ENCODE peak calls at places on chromosomes 6 and 20, in ten cellular contexts. U is DMS79, L is amniotic stem cell, N is AG04450, G is body of pancreas, H is NCI-H1694, V is T47D, C is Peyer's patch, S is A549, K is GM03348. B is an unnamed sample.

GRCh38 chr20:6714202-6714800 is 53.2 kb upstream of the BMP2 start:
- DNase-seq in U (no peak), L (no peak), N (no peak), G (peak), H (no peak), V (no peak), C (peak), S (peak), K (no peak), B (peak)

GRCh38 chr20:4918473-4918872 is 82.8 kb downstream of the SLC23A2 start:
- DNase-seq in U (no peak), L (no peak), N (no peak), G (no peak), H (no peak), V (no peak), C (no peak), S (no peak), K (no peak), B (no peak)

GRCh38 chr6:151141685-151142084 is 98.1 kb upstream of the AKAP12 start:
- DNase-seq in U (no peak), L (no peak), N (no peak), G (no peak), H (no peak), V (no peak), C (no peak), S (peak), K (no peak), B (no peak)

GRCh38 chr6:134347916-134348805 is 30.2 kb upstream of the SGK1 start:
- DNase-seq in U (peak), L (peak), N (peak), G (no peak), H (no peak), V (no peak), C (no peak), S (no peak), K (peak), B (no peak)

GRCh38 chr20:55782861-55783260 is 222.5 kb downstream of the CBLN4 start:
- DNase-seq in U (no peak), L (no peak), N (no peak), G (no peak), H (no peak), V (no peak), C (no peak), S (no peak), K (no peak), B (no peak)

GRCh38 chr20:11917663-11918062 is at the start of gene BTBD3:
- DNase-seq in U (peak), L (no peak), N (peak), G (peak), H (peak), V (no peak), C (peak), S (no peak), K (peak), B (no peak)

GRCh38 chr6:107811591-107812218 is 12.4 kb downstream of the SCML4 start:
- DNase-seq in U (no peak), L (no peak), N (no peak), G (peak), H (no peak), V (no peak), C (no peak), S (peak), K (peak), B (no peak)

GRCh38 chr20:21099653-21100589 is 6.2 kb downstream of the LINC00237 start:
- DNase-seq in U (no peak), L (no peak), N (no peak), G (peak), H (peak), V (no peak), C (peak), S (peak), K (peak), B (peak)

B was measured in upper lobe of left lung.